ENCODE peak calls at places on chromosomes 11 and 22, in four cellular contexts. N is GM13976, X is upper lobe of right lung, O is WTC11. L is an unnamed sample.

GRCh38 chr11:7612056-7612660 is 61.1 kb downstream of the CYB5R2 start:
- DNase-seq in N (no peak), O (no peak), X (no peak), L (no peak)

GRCh38 chr11:33926954-33927552 is 35.2 kb upstream of the LMO2 start:
- DNase-seq in O (no peak), N (no peak), X (no peak), L (no peak)

GRCh38 chr11:77876045-77876444 is 55.1 kb downstream of the AAMDC start:
- DNase-seq in O (no peak), X (no peak), N (no peak), L (no peak)

GRCh38 chr11:86641537-86642270 is 30.7 kb downstream of the ME3 start:
- DNase-seq in O (no peak), N (no peak), X (no peak), L (no peak)

GRCh38 chr11:33869511-33870422 is 22.1 kb downstream of the LMO2 start:
- DNase-seq in X (peak), O (peak), N (peak), L (peak)

GRCh38 chr11:113674397-113674685 is 31.8 kb downstream of the TMPRSS5 start:
- DNase-seq in X (no peak), O (no peak), N (no peak), L (no peak)

GRCh38 chr11:96464695-96465307 is 75.0 kb downstream of the JRKL start:
- DNase-seq in O (no peak), N (peak), X (no peak), L (peak)

GRCh38 chr11:85746640-85747039 is 60.6 kb upstream of the CCDC89 start:
- DNase-seq in N (no peak), O (no peak), X (no peak), L (no peak)

GRCh38 chr11:106961048-106961447 is 57.2 kb downstream of the GUCY1A2 start:
- DNase-seq in O (no peak), N (no peak), X (no peak), L (no peak)

GRCh38 chr11:1521382-1522080 is 35.0 kb upstream of the MOB2 start:
- DNase-seq in X (no peak), N (peak), O (no peak), L (no peak)

GRCh38 chr11:78231962-78232459 is 43.3 kb downstream of the USP35 start:
- DNase-seq in X (no peak), N (no peak), O (no peak), L (peak)

GRCh38 chr11:32052218-32052617 is 38.7 kb upstream of the RCN1 start:
- DNase-seq in O (peak), N (peak), X (no peak), L (peak)

GRCh38 chr22:38187413-38188212 is 6.0 kb upstream of the PLA2G6 start:
- DNase-seq in N (no peak), O (no peak), X (no peak), L (no peak)

GRCh38 chr11:40722179-40722795 is 737.2 kb downstream of the LRRC4C start:
- DNase-seq in O (peak), X (no peak), N (peak), L (peak)

GRCh38 chr22:29744902-29745301 is 21.9 kb downstream of the ZMAT5 start:
- DNase-seq in N (no peak), O (no peak), X (no peak), L (no peak)

GRCh38 chr11:87266751-87267150 is 229.0 kb downstream of the TMEM135 start:
- DNase-seq in O (no peak), N (no peak), X (no peak), L (no peak)

GRCh38 chr22:27794244-27794643 is 7.3 kb downstream of the MN1 start:
- DNase-seq in X (no peak), N (no peak), O (no peak), L (no peak)

GRCh38 chr11:77091146-77091940 is 11.3 kb upstream of the OMP start:
- DNase-seq in N (peak), O (peak), X (peak), L (peak)

GRCh38 chr22:47610281-47610680 is 847.8 kb downstream of the TBC1D22A start:
- DNase-seq in X (peak), N (no peak), O (no peak), L (no peak)

GRCh38 chr11:128420943-128421342 is 166.4 kb downstream of the ETS1 start:
- DNase-seq in N (no peak), O (no peak), X (no peak), L (no peak)

GRCh38 chr11:120096756-120097191 is 41.1 kb downstream of the TRIM29 start:
- DNase-seq in N (no peak), O (no peak), X (peak), L (no peak)

GRCh38 chr11:47254381-47254780 is 3.4 kb upstream of the NR1H3 start:
- DNase-seq in O (no peak), X (no peak), N (no peak), L (no peak)

GRCh38 chr11:697811-698311 is 2.2 kb downstream of the TMEM80 start:
- DNase-seq in O (no peak), N (no peak), X (no peak), L (no peak)

GRCh38 chr11:14578551-14578956 is 58.4 kb upstream of the PSMA1 start:
- DNase-seq in O (no peak), N (peak), X (no peak), L (peak)

GRCh38 chr11:8266246-8267241 is 2.9 kb upstream of the LMO1 start:
- DNase-seq in O (no peak), N (no peak), X (peak), L (no peak)

GRCh38 chr11:65315866-65316233 is 1.2 kb downstream of the CDC42EP2 start:
- DNase-seq in X (no peak), O (no peak), N (no peak), L (no peak)
- TF ChIP-seq CTCF in X (peak), O (no peak), N (no peak), L (peak)

DNA sequence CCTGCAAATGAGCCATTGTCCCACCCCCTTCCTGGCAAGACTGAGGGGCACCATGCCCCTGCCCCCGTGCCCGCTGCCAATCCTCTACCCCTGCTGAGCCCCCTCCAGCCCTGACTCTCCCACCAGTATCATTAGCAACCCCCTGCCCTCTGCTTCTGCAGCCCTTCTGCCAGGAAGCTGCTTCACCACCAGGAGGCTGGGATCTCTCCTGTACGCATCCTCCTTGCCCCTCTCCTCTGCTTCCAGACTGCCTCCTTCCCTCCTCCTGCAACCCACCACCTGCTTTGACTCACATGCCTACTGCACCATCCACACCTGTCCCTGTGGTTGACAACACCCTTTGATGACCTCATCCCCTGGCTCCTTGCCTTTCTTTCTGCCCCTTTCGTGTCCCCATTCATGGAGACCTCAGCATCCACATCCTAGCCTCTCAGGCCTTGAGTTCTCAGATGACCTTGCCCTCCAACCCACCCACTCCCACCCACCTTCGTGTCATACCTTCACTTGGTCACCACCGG is 13.4 kb upstream of the PNPLA3 start:
- DNase-seq in N (no peak), O (no peak), X (no peak), L (no peak)
- TF ChIP-seq CTCF in N (no peak), O (no peak), X (no peak), L (no peak)

DNA sequence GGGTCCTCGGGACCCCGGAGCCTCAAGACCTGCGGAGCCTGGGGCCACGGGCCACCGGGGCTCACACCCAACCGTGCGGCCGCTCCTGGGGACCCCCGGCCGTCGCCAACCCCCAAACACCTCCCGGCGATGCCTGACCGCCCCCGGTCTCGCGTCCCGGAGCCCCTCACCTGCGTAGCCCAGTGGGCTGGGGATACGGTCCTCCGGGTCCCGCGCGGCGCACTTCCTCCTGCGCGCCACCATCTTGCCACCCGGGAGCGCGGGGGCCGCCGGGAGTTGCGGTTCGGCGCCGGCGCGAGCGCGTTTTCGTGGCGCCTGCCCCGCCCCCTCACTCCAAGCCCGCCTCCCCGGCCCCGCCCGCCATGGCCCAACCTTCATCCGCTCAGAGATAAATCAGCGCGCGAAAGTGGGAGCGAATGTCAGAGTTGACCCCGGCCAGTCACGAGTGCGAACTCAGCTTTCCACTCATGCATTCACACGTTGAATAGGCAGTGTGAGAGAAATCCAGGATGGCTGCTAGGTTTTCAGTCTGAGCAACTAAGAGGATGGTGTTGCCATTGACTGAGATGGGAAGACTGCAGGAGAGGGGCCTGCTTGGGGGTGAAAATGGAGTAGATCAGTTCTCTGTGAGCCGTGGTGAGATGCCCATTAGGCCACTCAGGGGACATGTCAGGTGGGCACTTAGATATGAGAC is at the start of gene RRP7A:
- DNase-seq in N (peak), X (peak), O (peak), L (peak)
- TF ChIP-seq CTCF in N (no peak), X (no peak), O (no peak), L (no peak)

GRCh38 chr11:22199243-22199642 is 6.4 kb downstream of the ANO5 start:
- DNase-seq in X (no peak), O (no peak), N (no peak), L (no peak)
- TF ChIP-seq CTCF in X (no peak), O (no peak), N (no peak), L (no peak)

GRCh38 chr11:75204685-75205667 is 35.6 kb upstream of the TPBGL start:
- DNase-seq in O (peak), N (peak), X (peak), L (peak)
- TF ChIP-seq CTCF in O (peak), N (peak), X (peak), L (peak)

GRCh38 chr11:12981879-12982531 is 27.1 kb upstream of the RASSF10 start:
- DNase-seq in X (no peak), O (no peak), N (no peak), L (no peak)
- TF ChIP-seq CTCF in X (no peak), O (no peak), N (no peak), L (no peak)

L was measured in MM.1S.